ENCODE peak calls at places on chromosomes 4 and X, in six cellular contexts. One of them, this sample, is unnamed.

GRCh38 chr4:115664285-115664684 is 550.9 kb upstream of the NDST4 start:
- DNase-seq in cardiac muscle cell: no peak
- DNase-seq in lung: no peak
- DNase-seq in CD8-positive, alpha-beta memory T cell: no peak
- DNase-seq in H9: no peak
- DNase-seq in IMR-90: no peak
- DNase-seq in this sample: peak; percentile 29

GRCh38 chrX:78945186-78945912 is at the start of gene P2RY10:
- DNase-seq in CD8-positive, alpha-beta memory T cell: peak; percentile 53
- DNase-seq in cardiac muscle cell: no peak
- DNase-seq in lung: no peak
- DNase-seq in IMR-90: no peak
- DNase-seq in H9: no peak
- DNase-seq in this sample: no peak

GRCh38 chr4:53587123-53587522 is 4.2 kb downstream of the LNX1 start:
- DNase-seq in lung: no peak
- DNase-seq in H9: no peak
- DNase-seq in IMR-90: no peak
- DNase-seq in CD8-positive, alpha-beta memory T cell: no peak
- DNase-seq in cardiac muscle cell: no peak
- DNase-seq in this sample: no peak

GRCh38 chrX:56968980-56969379 is 26.4 kb downstream of the SPIN3 start:
- DNase-seq in IMR-90: peak; percentile 16
- DNase-seq in cardiac muscle cell: no peak
- DNase-seq in H9: no peak
- DNase-seq in lung: no peak
- DNase-seq in CD8-positive, alpha-beta memory T cell: no peak
- DNase-seq in this sample: no peak

GRCh38 chr4:88244821-88245579 is 39.4 kb downstream of the PPM1K start:
- DNase-seq in H9: no peak
- DNase-seq in lung: no peak
- DNase-seq in IMR-90: no peak
- DNase-seq in cardiac muscle cell: no peak
- DNase-seq in CD8-positive, alpha-beta memory T cell: peak; percentile 54
- DNase-seq in this sample: no peak

GRCh38 chrX:115652221-115652620 is 91.2 kb downstream of the PLS3 start:
- DNase-seq in IMR-90: no peak
- DNase-seq in H9: no peak
- DNase-seq in CD8-positive, alpha-beta memory T cell: no peak
- DNase-seq in lung: no peak
- DNase-seq in cardiac muscle cell: peak; percentile 14
- DNase-seq in this sample: no peak

GRCh38 chr4:188934320-188934975 is 795.2 kb downstream of the TRIML1 start:
- DNase-seq in H9: no peak
- DNase-seq in IMR-90: peak; percentile 81
- DNase-seq in lung: no peak
- DNase-seq in cardiac muscle cell: peak; percentile 2
- DNase-seq in CD8-positive, alpha-beta memory T cell: no peak
- DNase-seq in this sample: no peak

GRCh38 chr4:22474636-22475310 is 41.1 kb downstream of the ADGRA3 start:
- DNase-seq in IMR-90: peak; percentile 77
- DNase-seq in CD8-positive, alpha-beta memory T cell: no peak
- DNase-seq in lung: no peak
- DNase-seq in cardiac muscle cell: peak; percentile 47
- DNase-seq in H9: no peak
- DNase-seq in this sample: peak; percentile 38

GRCh38 chrX:10509397-10509796 is 111.0 kb downstream of the MID1 start:
- DNase-seq in H9: no peak
- DNase-seq in lung: no peak
- DNase-seq in cardiac muscle cell: no peak
- DNase-seq in CD8-positive, alpha-beta memory T cell: no peak
- DNase-seq in IMR-90: no peak
- DNase-seq in this sample: no peak

GRCh38 chrX:69073721-69074120 is 91.5 kb downstream of the PJA1 start:
- DNase-seq in IMR-90: no peak
- DNase-seq in cardiac muscle cell: no peak
- DNase-seq in H9: no peak
- DNase-seq in CD8-positive, alpha-beta memory T cell: no peak
- DNase-seq in lung: no peak
- DNase-seq in this sample: no peak

GRCh38 chr4:73704314-73705055 is 35.9 kb upstream of the CXCL8 start:
- DNase-seq in CD8-positive, alpha-beta memory T cell: no peak
- DNase-seq in H9: no peak
- DNase-seq in lung: peak; percentile 82
- DNase-seq in IMR-90: peak; percentile 100
- DNase-seq in cardiac muscle cell: peak; percentile 99
- DNase-seq in this sample: peak; percentile 91

GRCh38 chr4:119672938-119673337 is 44.3 kb upstream of the PDE5A start:
- DNase-seq in lung: no peak
- DNase-seq in CD8-positive, alpha-beta memory T cell: no peak
- DNase-seq in IMR-90: no peak
- DNase-seq in H9: no peak
- DNase-seq in cardiac muscle cell: no peak
- DNase-seq in this sample: no peak

GRCh38 chr4:112889619-112890294 is 159.7 kb upstream of the ANK2 start:
- DNase-seq in lung: no peak
- DNase-seq in CD8-positive, alpha-beta memory T cell: no peak
- DNase-seq in IMR-90: peak; percentile 6
- DNase-seq in cardiac muscle cell: peak; percentile 91
- DNase-seq in H9: no peak
- DNase-seq in this sample: peak; percentile 79

GRCh38 chr4:37803348-37803973 is 23.0 kb upstream of the PGM2 start:
- DNase-seq in H9: no peak
- DNase-seq in IMR-90: peak; percentile 63
- DNase-seq in lung: no peak
- DNase-seq in cardiac muscle cell: peak; percentile 78
- DNase-seq in CD8-positive, alpha-beta memory T cell: no peak
- DNase-seq in this sample: peak; percentile 59

GRCh38 chr4:118712872-118713271 is 27.7 kb downstream of the METTL14 start:
- DNase-seq in cardiac muscle cell: no peak
- DNase-seq in lung: no peak
- DNase-seq in CD8-positive, alpha-beta memory T cell: no peak
- DNase-seq in IMR-90: peak; percentile 67
- DNase-seq in H9: no peak
- DNase-seq in this sample: no peak

GRCh38 chrX:45668686-45669443 is 468.2 kb upstream of the DIPK2B start:
- DNase-seq in H9: no peak
- DNase-seq in IMR-90: peak; percentile 95
- DNase-seq in cardiac muscle cell: peak; percentile 74
- DNase-seq in lung: no peak
- DNase-seq in CD8-positive, alpha-beta memory T cell: no peak
- DNase-seq in this sample: no peak

GRCh38 chrX:18351774-18352173 is 2.7 kb downstream of the SCML2 start:
- DNase-seq in cardiac muscle cell: no peak
- DNase-seq in CD8-positive, alpha-beta memory T cell: no peak
- DNase-seq in IMR-90: no peak
- DNase-seq in H9: no peak
- DNase-seq in lung: no peak
- DNase-seq in this sample: peak; percentile 11

GRCh38 chrX:16586371-16587112 is 63.4 kb upstream of the S100G start:
- DNase-seq in CD8-positive, alpha-beta memory T cell: no peak
- DNase-seq in IMR-90: no peak
- DNase-seq in lung: no peak
- DNase-seq in cardiac muscle cell: no peak
- DNase-seq in H9: peak; percentile 53
- DNase-seq in this sample: no peak

GRCh38 chr4:33543941-33544450 is 2700.3 kb downstream of the ARAP2 start:
- DNase-seq in CD8-positive, alpha-beta memory T cell: no peak
- DNase-seq in lung: no peak
- DNase-seq in IMR-90: no peak
- DNase-seq in H9: no peak
- DNase-seq in cardiac muscle cell: no peak
- DNase-seq in this sample: no peak

GRCh38 chr4:169105620-169106019 is 95.6 kb upstream of the CBR4 start:
- DNase-seq in H9: no peak
- DNase-seq in lung: no peak
- DNase-seq in IMR-90: no peak
- DNase-seq in cardiac muscle cell: no peak
- DNase-seq in CD8-positive, alpha-beta memory T cell: no peak
- DNase-seq in this sample: no peak

GRCh38 chr4:169106696-169107229 is 96.7 kb upstream of the CBR4 start:
- DNase-seq in H9: no peak
- DNase-seq in lung: no peak
- DNase-seq in IMR-90: no peak
- DNase-seq in cardiac muscle cell: no peak
- DNase-seq in CD8-positive, alpha-beta memory T cell: no peak
- DNase-seq in this sample: no peak

GRCh38 chr4:169109276-169109675 is 99.2 kb upstream of the CBR4 start:
- DNase-seq in CD8-positive, alpha-beta memory T cell: no peak
- DNase-seq in IMR-90: no peak
- DNase-seq in H9: no peak
- DNase-seq in cardiac muscle cell: no peak
- DNase-seq in lung: no peak
- DNase-seq in this sample: no peak

GRCh38 chr4:169108303-169108702 is 98.2 kb upstream of the CBR4 start:
- DNase-seq in CD8-positive, alpha-beta memory T cell: no peak
- DNase-seq in cardiac muscle cell: no peak
- DNase-seq in lung: no peak
- DNase-seq in H9: no peak
- DNase-seq in IMR-90: no peak
- DNase-seq in this sample: no peak

GRCh38 chr4:169107528-169107927 is 97.5 kb upstream of the CBR4 start:
- DNase-seq in H9: no peak
- DNase-seq in cardiac muscle cell: no peak
- DNase-seq in CD8-positive, alpha-beta memory T cell: no peak
- DNase-seq in IMR-90: no peak
- DNase-seq in lung: no peak
- DNase-seq in this sample: no peak
- H3K27ac ChIP-seq in H9: no peak overlapping the region
- H3K27ac ChIP-seq in cardiac muscle cell: no peak overlapping the region
- H3K27ac ChIP-seq in CD8-positive, alpha-beta memory T cell: no peak overlapping the region
- H3K27ac ChIP-seq in IMR-90: no peak overlapping the region
- H3K27ac ChIP-seq in lung: no peak overlapping the region
- H3K27ac ChIP-seq in this sample: no peak overlapping the region

GRCh38 chrX:154117566-154117965 is 20.0 kb upstream of the MECP2 start:
- DNase-seq in lung: no peak
- DNase-seq in H9: no peak
- DNase-seq in CD8-positive, alpha-beta memory T cell: no peak
- DNase-seq in cardiac muscle cell: no peak
- DNase-seq in IMR-90: no peak
- DNase-seq in this sample: no peak

GRCh38 chrX:154121961-154122360 is 22.1 kb upstream of the OPN1LW start:
- DNase-seq in CD8-positive, alpha-beta memory T cell: no peak
- DNase-seq in cardiac muscle cell: no peak
- DNase-seq in H9: no peak
- DNase-seq in lung: no peak
- DNase-seq in IMR-90: no peak
- DNase-seq in this sample: no peak

GRCh38 chrX:154120567-154120966 is 23.1 kb upstream of the MECP2 start:
- DNase-seq in IMR-90: no peak
- DNase-seq in cardiac muscle cell: no peak
- DNase-seq in lung: no peak
- DNase-seq in CD8-positive, alpha-beta memory T cell: no peak
- DNase-seq in H9: no peak
- DNase-seq in this sample: no peak

GRCh38 chrX:154123241-154124219 is 20.5 kb upstream of the OPN1LW start:
- DNase-seq in IMR-90: no peak
- DNase-seq in lung: no peak
- DNase-seq in CD8-positive, alpha-beta memory T cell: no peak
- DNase-seq in H9: no peak
- DNase-seq in cardiac muscle cell: peak; percentile 21
- DNase-seq in this sample: no peak

DNA sequence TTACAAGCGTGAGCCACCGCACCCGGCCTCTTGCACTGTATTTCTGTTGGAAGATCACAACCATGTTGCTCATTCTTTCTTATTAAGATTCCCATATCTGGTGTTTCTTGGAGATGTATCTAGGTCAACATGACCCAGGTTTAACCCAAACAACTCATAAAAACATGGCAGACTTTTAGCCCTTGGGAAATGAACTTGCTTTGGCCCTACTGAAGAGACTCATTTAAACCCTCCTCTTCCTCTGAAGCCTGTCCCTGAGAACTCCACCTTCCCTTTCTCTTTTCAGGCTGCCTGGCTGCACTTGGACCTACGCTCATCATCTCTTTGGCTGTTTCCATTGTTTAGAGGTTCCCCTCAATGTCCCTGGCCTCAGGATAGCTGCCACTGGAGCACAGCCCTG is 22.8 kb upstream of the OPN1LW start:
- DNase-seq in H9: no peak
- DNase-seq in lung: no peak
- DNase-seq in cardiac muscle cell: no peak
- DNase-seq in CD8-positive, alpha-beta memory T cell: no peak
- DNase-seq in IMR-90: no peak
- DNase-seq in this sample: no peak
- H3K27me3 ChIP-seq in H9: no peaks in the 10 kb centered on the region
- H3K27me3 ChIP-seq in lung: no peaks in the 10 kb centered on the region
- H3K27me3 ChIP-seq in cardiac muscle cell: no peaks in the 10 kb centered on the region
- H3K27me3 ChIP-seq in CD8-positive, alpha-beta memory T cell: no peaks in the 10 kb centered on the region
- H3K27me3 ChIP-seq in IMR-90: peaks cover 16% of the 10 kb centered on the region
- H3K27me3 ChIP-seq in this sample: no peaks in the 10 kb centered on the region

DNA sequence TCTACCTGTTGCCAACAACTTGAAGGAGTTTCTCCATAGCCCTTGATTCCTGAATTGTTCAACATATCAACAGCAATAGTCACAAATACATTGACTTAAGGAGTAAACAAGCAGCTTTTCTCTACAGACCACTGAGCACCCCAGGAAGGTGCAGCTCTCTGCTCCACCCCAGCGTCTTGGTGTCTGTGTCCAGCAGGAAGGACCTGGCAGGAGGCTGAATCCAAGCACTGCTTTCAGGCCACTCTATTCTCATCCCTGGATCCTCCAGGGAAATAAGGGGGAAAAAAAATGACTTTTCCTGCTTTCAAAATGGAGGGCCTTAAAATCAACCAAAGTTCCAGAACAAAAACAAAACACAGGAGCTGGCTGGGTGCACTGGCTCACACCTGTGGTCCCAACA is 160.3 kb upstream of the MAB21L2 start:
- DNase-seq in IMR-90: no peak
- DNase-seq in cardiac muscle cell: no peak
- DNase-seq in lung: no peak
- DNase-seq in CD8-positive, alpha-beta memory T cell: no peak
- DNase-seq in H9: no peak
- DNase-seq in this sample: no peak
- H3K27ac ChIP-seq in IMR-90: no peak overlapping the region
- H3K27ac ChIP-seq in cardiac muscle cell: no peak overlapping the region
- H3K27ac ChIP-seq in lung: no peak overlapping the region
- H3K27ac ChIP-seq in CD8-positive, alpha-beta memory T cell: no peak overlapping the region
- H3K27ac ChIP-seq in H9: no peak overlapping the region
- H3K27ac ChIP-seq in this sample: no peak overlapping the region

GRCh38 chr4:4871267-4872147 is 12.0 kb downstream of the MSX1 start:
- DNase-seq in CD8-positive, alpha-beta memory T cell: no peak
- DNase-seq in cardiac muscle cell: no peak
- DNase-seq in H9: no peak
- DNase-seq in IMR-90: no peak
- DNase-seq in lung: no peak
- DNase-seq in this sample: no peak

GRCh38 chr4:4874254-4874653 is 14.8 kb downstream of the MSX1 start:
- DNase-seq in cardiac muscle cell: no peak
- DNase-seq in IMR-90: no peak
- DNase-seq in CD8-positive, alpha-beta memory T cell: no peak
- DNase-seq in lung: no peak
- DNase-seq in H9: no peak
- DNase-seq in this sample: no peak

GRCh38 chr4:4870493-4871266 is 11.2 kb downstream of the MSX1 start:
- DNase-seq in lung: no peak
- DNase-seq in IMR-90: no peak
- DNase-seq in H9: no peak
- DNase-seq in CD8-positive, alpha-beta memory T cell: no peak
- DNase-seq in cardiac muscle cell: no peak
- DNase-seq in this sample: no peak

GRCh38 chr4:4869731-4870483 is 10.4 kb downstream of the MSX1 start:
- DNase-seq in lung: no peak
- DNase-seq in H9: peak; percentile 73
- DNase-seq in CD8-positive, alpha-beta memory T cell: no peak
- DNase-seq in IMR-90: no peak
- DNase-seq in cardiac muscle cell: no peak
- DNase-seq in this sample: no peak

GRCh38 chr4:4872148-4872903 is 12.9 kb downstream of the MSX1 start:
- DNase-seq in cardiac muscle cell: no peak
- DNase-seq in CD8-positive, alpha-beta memory T cell: no peak
- DNase-seq in H9: peak; percentile 89
- DNase-seq in lung: no peak
- DNase-seq in IMR-90: no peak
- DNase-seq in this sample: no peak
- H3K27me3 ChIP-seq in cardiac muscle cell: peaks cover 97% of the 10 kb centered on the region
- H3K27me3 ChIP-seq in CD8-positive, alpha-beta memory T cell: peaks cover 47% of the 10 kb centered on the region
- H3K27me3 ChIP-seq in H9: peaks cover 84% of the 10 kb centered on the region
- H3K27me3 ChIP-seq in lung: peaks cover 15% of the 10 kb centered on the region
- H3K27me3 ChIP-seq in IMR-90: peaks cover 84% of the 10 kb centered on the region
- H3K27me3 ChIP-seq in this sample: peaks cover 64% of the 10 kb centered on the region

This sample was measured in A673.